ENCODE peak calls at places on chromosome 14, in four cellular contexts. P, W, C and Y are unnamed samples.

GRCh38 chr14:58118097-58118496 is 33.9 kb downstream of the ARMH4 start:
- DNase-seq in C (no peak), P (no peak), W (no peak), Y (no peak)

GRCh38 chr14:96648506-96649326 is 146.5 kb downstream of the PAPOLA start:
- DNase-seq in P (no peak), C (no peak), W (no peak), Y (no peak)

GRCh38 chr14:21405097-21405496 is 21.3 kb upstream of the SUPT16H start:
- DNase-seq in P (no peak), C (no peak), W (no peak), Y (no peak)

GRCh38 chr14:54771411-54772027 is 131.1 kb downstream of the GCH1 start:
- DNase-seq in C (no peak), W (no peak), P (no peak), Y (no peak)

GRCh38 chr14:24775919-24776318 is 141.9 kb upstream of the GZMB start:
- DNase-seq in P (no peak), C (no peak), W (no peak), Y (no peak)

GRCh38 chr14:74377976-74378690 is 29.9 kb downstream of the VRTN start:
- DNase-seq in C (no peak), W (no peak), P (no peak), Y (no peak)

GRCh38 chr14:103545915-103546650 is 16.4 kb downstream of the BAG5 start:
- DNase-seq in W (peak), C (no peak), P (no peak), Y (no peak)

GRCh38 chr14:32006267-32007110 is 70.6 kb upstream of the ARHGAP5 start:
- DNase-seq in C (no peak), P (peak), W (peak), Y (no peak)

GRCh38 chr14:84976805-84977204 is 553.1 kb upstream of the FLRT2 start:
- DNase-seq in C (no peak), W (no peak), P (no peak), Y (no peak)

GRCh38 chr14:76768201-76768656 is 7.0 kb downstream of the VASH1 start:
- DNase-seq in P (no peak), W (peak), C (no peak), Y (peak)

GRCh38 chr14:97219356-97220017 is 422.3 kb downstream of the VRK1 start:
- DNase-seq in C (no peak), W (no peak), P (no peak), Y (no peak)

GRCh38 chr14:99702115-99702514 is 18.0 kb downstream of the CYP46A1 start:
- DNase-seq in C (no peak), P (no peak), W (no peak), Y (no peak)

GRCh38 chr14:73238262-73238852 is 1.1 kb downstream of the PAPLN start:
- DNase-seq in P (no peak), C (no peak), W (no peak), Y (peak)

GRCh38 chr14:60812987-60813386 is 78.4 kb downstream of the MNAT1 start:
- DNase-seq in P (no peak), W (no peak), C (no peak), Y (no peak)

GRCh38 chr14:56324831-56325230 is 206.6 kb downstream of the PELI2 start:
- DNase-seq in C (no peak), P (no peak), W (no peak), Y (no peak)

GRCh38 chr14:54253195-54253947 is 143.4 kb upstream of the CDKN3 start:
- DNase-seq in C (no peak), W (no peak), P (no peak), Y (no peak)

GRCh38 chr14:45705954-45706353 is 453.0 kb upstream of the MIS18BP1 start:
- DNase-seq in W (no peak), C (no peak), P (no peak), Y (no peak)

GRCh38 chr14:35254736-35255135 is 37.4 kb upstream of the PSMA6 start:
- DNase-seq in W (no peak), C (no peak), P (no peak), Y (no peak)

GRCh38 chr14:75128596-75128990 is 1.7 kb upstream of the NEK9 start:
- DNase-seq in W (no peak), C (no peak), P (no peak), Y (no peak)

GRCh38 chr14:53399057-53399456 is 245.9 kb upstream of the DDHD1 start:
- DNase-seq in C (no peak), P (no peak), W (no peak), Y (no peak)

GRCh38 chr14:106268013-106268727 is 741.8 kb downstream of the TMEM121 start:
- DNase-seq in C (no peak), W (no peak), P (peak), Y (no peak)

GRCh38 chr14:63874223-63874622 is 21.4 kb downstream of the SYNE2 start:
- DNase-seq in P (no peak), W (no peak), C (no peak), Y (no peak)
- TF ChIP-seq CTCF in P (no peak), W (no peak), C (no peak), Y (no peak)

GRCh38 chr14:88872976-88873375 is 48.5 kb downstream of the TTC8 start:
- DNase-seq in W (no peak), C (no peak), P (no peak), Y (no peak)

GRCh38 chr14:88870777-88871176 is 46.3 kb downstream of the TTC8 start:
- DNase-seq in W (no peak), C (no peak), P (peak), Y (no peak)

GRCh38 chr14:88866305-88866704 is 41.9 kb downstream of the TTC8 start:
- DNase-seq in C (no peak), P (no peak), W (no peak), Y (no peak)

GRCh38 chr14:88871429-88871828 is 47.0 kb downstream of the TTC8 start:
- DNase-seq in P (no peak), W (no peak), C (no peak), Y (no peak)

GRCh38 chr14:88868558-88869159 is 44.2 kb downstream of the TTC8 start:
- DNase-seq in W (no peak), P (no peak), C (no peak), Y (no peak)
- TF ChIP-seq CTCF in W (peak), P (peak), C (peak), Y (peak)

GRCh38 chr14:92164958-92165357 is 43.2 kb downstream of the CPSF2 start:
- DNase-seq in C (no peak), P (no peak), W (no peak), Y (no peak)

GRCh38 chr14:92160619-92161018 is 38.9 kb downstream of the CPSF2 start:
- DNase-seq in C (no peak), P (no peak), W (no peak), Y (no peak)

GRCh38 chr14:92161521-92161920 is 39.8 kb downstream of the CPSF2 start:
- DNase-seq in W (no peak), C (no peak), P (no peak), Y (no peak)
- TF ChIP-seq CTCF in W (no peak), C (no peak), P (no peak), Y (no peak)

GRCh38 chr14:36270191-36270590 is 50.2 kb downstream of the MBIP start:
- DNase-seq in P (no peak), W (no peak), C (no peak), Y (no peak)
- TF ChIP-seq CTCF in P (no peak), W (no peak), C (no peak), Y (no peak)